ENCODE peak calls at places on chromosomes 13 and 19, in seven cellular contexts. J is mesendoderm, B is H1, C is H9, W is neuronal stem cell, T is IMR-90, A is mesenchymal stem cell. F is an unnamed sample. For H3K4me1, the result is how much of the 10 kb centered on the place peaks cover.

GRCh38 chr19:33376931-33377557 is 3.5 kb downstream of the CEBPG start:
- DNase-seq in J (no peak), B (no peak), C (no peak), W (no peak), T (no peak), A (peak), F (peak)

GRCh38 chr13:56736966-56737365 is 403.8 kb upstream of the PRR20A start:
- DNase-seq in J (no peak), B (no peak), C (no peak), W (no peak), T (no peak), A (no peak), F (no peak)

GRCh38 chr19:5138606-5139594 is 170.0 kb downstream of the KDM4B start:
- DNase-seq in J (no peak), B (no peak), C (no peak), W (no peak), T (peak), A (peak), F (peak)

GRCh38 chr13:106381083-106381482 is 154.4 kb downstream of the EFNB2 start:
- DNase-seq in J (peak), B (no peak), C (no peak), W (no peak), T (peak), A (peak), F (peak)

GRCh38 chr13:99548448-99548847 is 47.2 kb downstream of the TM9SF2 start:
- DNase-seq in J (no peak), B (no peak), C (no peak), W (no peak), T (no peak), A (no peak), F (no peak)

GRCh38 chr13:95420501-95420900 is 119.2 kb upstream of the ABCC4 start:
- DNase-seq in J (no peak), B (no peak), C (no peak), W (no peak), T (no peak), A (no peak), F (peak)

GRCh38 chr13:80529734-80530133 is 188.8 kb upstream of the SPRY2 start:
- DNase-seq in J (no peak), B (no peak), C (no peak), W (no peak), T (no peak), A (no peak), F (no peak)

GRCh38 chr19:47419037-47419783 is at the start of gene MEIS3:
- DNase-seq in J (peak), B (peak), C (no peak), W (no peak), T (no peak), A (no peak), F (no peak)

GRCh38 chr19:45352062-45352461 is 11.5 kb downstream of the KLC3 start:
- DNase-seq in J (no peak), B (no peak), C (no peak), W (no peak), T (no peak), A (no peak), F (no peak)

GRCh38 chr13:87669379-87669978 is 1.7 kb upstream of the SLITRK5 start:
- DNase-seq in J (peak), B (no peak), C (peak), W (no peak), T (peak), A (peak), F (no peak)

GRCh38 chr19:54232552-54232934 is 9.7 kb upstream of the LILRB3 start:
- DNase-seq in J (no peak), B (no peak), C (no peak), W (no peak), T (no peak), A (no peak), F (no peak)

DNA sequence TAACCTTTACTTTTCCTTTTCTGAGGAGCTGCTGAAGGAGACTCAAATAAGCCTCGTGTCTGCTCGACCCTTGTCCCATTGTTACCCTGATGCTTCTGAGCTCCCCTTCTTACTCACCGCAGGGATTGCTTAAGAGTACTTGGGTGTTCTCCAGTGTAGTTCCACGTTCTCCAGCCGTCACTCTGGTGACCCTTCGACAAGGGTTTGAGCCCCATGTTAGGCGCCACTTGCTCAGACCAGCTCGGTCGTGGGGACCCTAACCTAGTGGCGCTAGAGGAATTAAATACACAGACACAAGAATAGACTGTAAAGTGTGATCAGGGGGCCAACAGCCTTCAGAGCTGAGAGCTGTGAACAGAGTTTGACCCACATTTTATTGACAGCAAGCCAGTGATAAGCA is 10.3 kb downstream of the ZNF480 start:
- DNase-seq in J (peak), B (peak), C (peak), W (peak), T (peak), A (peak), F (peak)
- H2BK5ac ChIP-seq in J (no peak), B (no peak), C (no peak), W (no peak), T (no peak), A (no peak), F (no peak)

GRCh38 chr19:443005-443404 is 17.8 kb downstream of the SHC2 start:
- DNase-seq in J (no peak), B (no peak), C (no peak), W (no peak), T (no peak), A (no peak), F (no peak)

GRCh38 chr19:439167-439900 is 21.5 kb downstream of the SHC2 start:
- DNase-seq in J (no peak), B (no peak), C (no peak), W (no peak), T (no peak), A (no peak), F (no peak)

GRCh38 chr19:440391-441212 is 20.2 kb downstream of the SHC2 start:
- DNase-seq in J (no peak), B (no peak), C (no peak), W (no peak), T (no peak), A (no peak), F (no peak)

GRCh38 chr19:442085-442484 is 18.7 kb downstream of the SHC2 start:
- DNase-seq in J (no peak), B (no peak), C (no peak), W (no peak), T (no peak), A (no peak), F (no peak)

GRCh38 chr19:441213-441823 is 19.5 kb downstream of the SHC2 start:
- DNase-seq in J (no peak), B (no peak), C (no peak), W (no peak), T (no peak), A (no peak), F (no peak)
- H3K9ac ChIP-seq in J (no peak), B (no peak), C (no peak), W (peak), T (no peak), A (no peak), F (no peak)

DNA sequence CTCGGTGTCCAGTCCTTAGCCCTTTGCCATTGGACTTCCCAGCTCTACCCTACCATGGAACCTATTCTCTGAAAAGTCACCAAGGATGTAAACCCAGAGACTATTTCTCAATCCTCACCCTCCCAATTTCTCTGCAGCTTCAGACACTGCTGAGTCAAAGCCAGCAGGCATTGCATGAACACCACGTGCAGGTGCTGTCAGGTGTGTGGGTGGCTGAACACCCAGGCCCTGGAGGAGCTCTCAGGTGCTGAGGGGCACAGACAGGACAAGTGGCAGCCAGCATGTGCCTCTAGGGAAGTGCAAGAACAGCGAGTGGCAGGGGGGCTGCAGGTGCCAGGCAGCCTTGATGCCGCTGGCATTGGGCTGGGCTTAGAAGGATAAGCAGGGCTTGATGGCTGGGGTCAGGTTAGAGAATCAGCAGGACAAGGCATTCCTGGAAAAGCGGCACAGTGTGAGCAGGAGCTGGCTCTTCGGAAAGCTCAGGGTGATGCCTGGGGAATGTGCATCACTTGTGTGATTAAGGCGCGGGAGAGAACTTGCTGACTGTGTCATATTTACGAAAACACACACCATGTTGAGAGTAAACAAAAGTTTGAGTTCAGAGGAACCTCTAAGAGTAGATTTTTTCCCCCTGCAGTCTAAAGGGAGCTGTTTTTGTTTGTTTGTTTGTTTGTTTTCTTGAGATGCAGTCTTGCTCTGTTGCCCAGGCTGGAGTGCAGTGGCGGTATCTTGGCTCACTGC is 83.8 kb downstream of the LNX2 start:
- DNase-seq in J (no peak), B (no peak), C (no peak), W (no peak), T (no peak), A (no peak), F (peak)
- H3K4me1 ChIP-seq in J (under half), B (under half), C (under half), W (under half), T (under half), A (under half), F (under half)

GRCh38 chr13:42420304-42420703 is 148.4 kb downstream of the AKAP11 start:
- DNase-seq in J (no peak), B (no peak), C (no peak), W (no peak), T (no peak), A (no peak), F (no peak)

GRCh38 chr13:42412812-42413795 is 141.2 kb downstream of the AKAP11 start:
- DNase-seq in J (no peak), B (no peak), C (no peak), W (no peak), T (no peak), A (no peak), F (no peak)

GRCh38 chr13:42418184-42418583 is 146.2 kb downstream of the AKAP11 start:
- DNase-seq in J (no peak), B (no peak), C (no peak), W (no peak), T (no peak), A (no peak), F (no peak)

GRCh38 chr13:42422681-42423080 is 150.7 kb downstream of the AKAP11 start:
- DNase-seq in J (no peak), B (no peak), C (no peak), W (no peak), T (no peak), A (no peak), F (no peak)

GRCh38 chr13:42417624-42418023 is 145.7 kb downstream of the AKAP11 start:
- DNase-seq in J (no peak), B (no peak), C (no peak), W (no peak), T (no peak), A (no peak), F (no peak)
- H2BK5ac ChIP-seq in J (no peak), B (no peak), C (no peak), W (no peak), T (no peak), A (no peak), F (no peak)

DNA sequence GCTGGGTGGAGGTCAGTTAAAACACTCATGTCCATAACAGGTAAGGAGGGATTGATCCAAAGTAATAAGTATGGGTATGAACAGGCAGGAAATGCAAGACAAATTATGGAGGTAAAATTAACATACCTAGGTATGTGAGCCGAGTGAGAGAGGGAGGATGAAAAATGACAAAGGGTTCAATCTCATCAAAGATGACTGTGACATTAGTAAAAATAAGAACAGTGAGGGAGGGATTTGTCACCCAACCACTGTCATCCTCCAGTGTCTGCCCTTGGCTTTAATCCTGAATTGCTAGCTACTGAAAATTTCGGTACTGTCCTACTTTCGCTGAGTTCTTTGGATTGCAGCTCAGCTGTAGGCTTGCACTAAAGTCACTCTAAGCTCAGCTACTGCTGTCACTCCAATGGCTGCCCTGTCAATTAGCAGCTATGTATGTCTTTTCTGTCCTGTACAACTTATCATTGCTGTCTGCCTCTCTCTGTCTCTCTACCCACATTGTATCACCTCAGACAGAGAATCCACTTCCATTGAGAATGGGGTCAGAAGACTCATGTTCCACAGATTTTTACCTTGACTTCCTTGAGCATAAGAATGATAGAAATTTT is 62.5 kb downstream of the LRRC63 start:
- DNase-seq in J (no peak), B (no peak), C (no peak), W (no peak), T (no peak), A (no peak), F (no peak)
- H3K9ac ChIP-seq in J (no peak), B (no peak), C (no peak), W (no peak), T (no peak), A (no peak), F (no peak)

GRCh38 chr13:36766295-36766694 is 52.7 kb upstream of the RFXAP start:
- DNase-seq in J (peak), B (no peak), C (no peak), W (no peak), T (peak), A (peak), F (peak)
- H3K4me1 ChIP-seq in J (under half), B (under half), C (under half), W (under half), T (under half), A (under half), F (under half)

GRCh38 chr19:24074720-24075119 is 12.3 kb upstream of the ZNF254 start:
- DNase-seq in J (no peak), B (no peak), C (no peak), W (no peak), T (peak), A (peak), F (peak)

GRCh38 chr19:24073807-24074206 is 13.2 kb upstream of the ZNF254 start:
- DNase-seq in J (no peak), B (no peak), C (no peak), W (no peak), T (no peak), A (no peak), F (peak)

GRCh38 chr19:24072720-24073119 is 14.3 kb upstream of the ZNF254 start:
- DNase-seq in J (no peak), B (no peak), C (no peak), W (no peak), T (no peak), A (no peak), F (no peak)

GRCh38 chr19:24078688-24079087 is 8.3 kb upstream of the ZNF254 start:
- DNase-seq in J (no peak), B (no peak), C (peak), W (peak), T (no peak), A (no peak), F (no peak)
- H2BK5ac ChIP-seq in J (no peak), B (no peak), C (no peak), W (no peak), T (no peak), A (no peak), F (no peak)

DNA sequence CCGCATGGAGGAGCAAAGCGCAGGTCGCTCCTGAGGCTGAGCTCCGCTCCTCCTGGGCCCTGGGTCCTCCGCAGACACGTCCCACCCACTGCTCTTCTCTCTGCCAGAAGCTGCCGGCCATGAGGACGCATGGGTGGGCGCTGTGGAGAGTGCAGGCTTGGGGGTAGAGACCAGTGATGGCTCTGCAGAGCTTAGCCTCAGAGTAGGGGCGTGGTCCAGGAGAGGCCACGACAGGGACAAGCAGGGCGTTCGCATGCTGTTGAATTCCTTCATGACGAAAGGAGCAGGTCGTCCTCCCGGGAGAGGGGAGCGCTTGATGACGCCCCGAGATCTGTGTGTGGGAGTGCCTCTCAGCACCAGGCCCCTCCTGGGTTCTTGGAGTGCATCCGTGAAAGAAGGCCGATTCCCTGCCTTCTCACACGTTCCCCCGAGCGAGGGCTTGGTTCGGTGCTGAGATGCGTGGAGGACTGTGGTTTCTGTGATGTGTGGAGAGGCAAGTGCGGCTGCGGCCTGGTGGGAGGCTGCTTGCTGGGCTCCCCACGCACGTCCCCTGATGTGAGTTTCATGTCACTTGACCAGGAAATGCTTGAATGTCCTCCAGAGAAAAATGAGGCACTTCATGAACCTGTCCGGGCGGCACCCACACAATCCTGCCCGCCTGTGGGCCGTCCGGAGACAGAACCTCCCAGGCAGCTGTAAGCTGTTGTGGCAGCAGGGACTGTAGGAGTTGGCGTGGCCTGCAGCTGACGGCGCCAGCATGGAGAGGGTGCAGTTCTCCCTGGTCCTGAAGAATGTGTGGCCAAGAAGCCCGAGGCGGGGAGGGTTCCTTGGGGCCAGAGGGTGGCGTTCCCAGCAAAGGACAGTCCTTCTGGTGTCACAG is 4.5 kb downstream of the SF3A2 start:
- DNase-seq in J (no peak), B (no peak), C (no peak), W (no peak), T (no peak), A (no peak), F (peak)
- H3K9ac ChIP-seq in J (peak), B (peak), C (no peak), W (peak), T (no peak), A (peak), F (no peak)

GRCh38 chr19:16365300-16365996 is 40.8 kb downstream of the KLF2 start:
- DNase-seq in J (no peak), B (no peak), C (no peak), W (no peak), T (no peak), A (no peak), F (no peak)

GRCh38 chr19:16368385-16369305 is 44.0 kb downstream of the KLF2 start:
- DNase-seq in J (no peak), B (no peak), C (no peak), W (no peak), T (no peak), A (no peak), F (no peak)

GRCh38 chr19:16366433-16367268 is 42.0 kb downstream of the KLF2 start:
- DNase-seq in J (no peak), B (no peak), C (no peak), W (no peak), T (no peak), A (no peak), F (peak)

GRCh38 chr19:16366056-16366432 is 41.4 kb downstream of the KLF2 start:
- DNase-seq in J (no peak), B (no peak), C (no peak), W (no peak), T (no peak), A (no peak), F (no peak)

DNA sequence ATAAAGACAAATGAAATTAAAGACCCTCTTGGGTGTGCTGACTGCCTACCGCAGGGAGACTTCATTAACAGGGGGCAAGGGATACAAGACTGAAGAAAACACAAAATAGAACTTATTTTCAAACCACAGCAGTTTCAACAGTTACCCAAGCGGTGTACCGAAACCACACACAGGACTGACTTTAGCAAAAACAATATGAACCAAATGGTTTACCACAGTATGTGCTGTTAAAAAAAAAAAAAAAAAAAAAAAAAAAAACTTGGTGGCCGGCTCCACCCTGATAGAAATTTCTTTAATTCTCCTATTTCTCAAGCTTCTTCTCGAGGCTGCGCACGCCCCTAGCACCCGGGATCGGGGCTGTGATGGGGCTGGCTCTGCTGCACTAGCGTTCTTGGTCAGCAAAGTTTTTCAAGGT is 42.6 kb downstream of the KLF2 start:
- DNase-seq in J (no peak), B (no peak), C (no peak), W (no peak), T (no peak), A (no peak), F (no peak)
- H3K4me1 ChIP-seq in J (under half), B (under half), C (under half), W (under half), T (under half), A (under half), F (under half)